ENCODE peak calls at places on chromosome 18, in nine cellular contexts. Q, J, E, W, M, Z, N, A and T are unnamed samples.

GRCh38 chr18:813405-814071 is 1.5 kb upstream of the YES1 start:
- DNase-seq in N (no peak), E (no peak), M (no peak), A (no peak), Q (no peak), Z (no peak), W (no peak), J (no peak), T (no peak)

GRCh38 chr18:55790296-55790695 is 202.3 kb upstream of the TCF4 start:
- DNase-seq in E (peak; percentile 89), W (peak; percentile 55), Z (no peak), Q (peak; percentile 67), A (no peak), M (peak; percentile 4), J (no peak), N (no peak), T (peak; percentile 43)

GRCh38 chr18:55264108-55264507 is 304.8 kb upstream of the CCDC68 start:
- DNase-seq in J (no peak), W (no peak), Q (peak; percentile 45), N (no peak), E (peak; percentile 68), A (no peak), Z (no peak), M (no peak), T (no peak)

GRCh38 chr18:51135361-51135760 is 62.1 kb downstream of the MEX3C start:
- DNase-seq in A (no peak), M (no peak), E (peak; percentile 90), W (peak; percentile 67), Z (no peak), Q (peak; percentile 57), J (no peak), N (no peak), T (no peak)

GRCh38 chr18:64026350-64026749 is 56.5 kb downstream of the SERPINB8 start:
- DNase-seq in Z (no peak), N (no peak), E (no peak), Q (no peak), J (no peak), A (no peak), M (no peak), W (no peak), T (no peak)

GRCh38 chr18:31688601-31689000 is 4.2 kb upstream of the B4GALT6 start:
- DNase-seq in M (no peak), A (no peak), Q (no peak), J (no peak), Z (no peak), N (no peak), E (no peak), W (no peak), T (no peak)

GRCh38 chr18:48160622-48161021 is 230.2 kb upstream of the SMAD2 start:
- DNase-seq in W (no peak), A (no peak), Z (no peak), J (no peak), E (no peak), Q (no peak), M (no peak), N (no peak), T (no peak)

GRCh38 chr18:77316013-77316412 is 66.4 kb downstream of the GALR1 start:
- DNase-seq in W (no peak), J (no peak), Q (no peak), Z (no peak), N (no peak), E (no peak), A (no peak), M (no peak), T (no peak)

GRCh38 chr18:3015203-3015590 is 2.3 kb upstream of the LPIN2 start:
- DNase-seq in Q (peak; percentile 81), A (no peak), Z (no peak), M (peak; percentile 38), J (no peak), E (peak; percentile 86), N (peak; percentile 64), W (peak; percentile 25), T (no peak)

GRCh38 chr18:2923464-2923863 is 76.7 kb downstream of the EMILIN2 start:
- DNase-seq in N (no peak), E (no peak), W (no peak), Z (no peak), Q (no peak), M (no peak), J (no peak), A (no peak), T (no peak)

GRCh38 chr18:61891271-61891670 is 1.5 kb downstream of the RNF152 start:
- DNase-seq in J (no peak), Q (no peak), N (no peak), A (no peak), Z (no peak), E (peak; percentile 86), M (no peak), W (no peak), T (no peak)

GRCh38 chr18:9694952-9695495 is 13.1 kb upstream of the RAB31 start:
- DNase-seq in M (no peak), Z (no peak), W (no peak), N (no peak), Q (no peak), A (no peak), J (no peak), E (no peak), T (no peak)

GRCh38 chr18:58908006-58908405 is 43.3 kb downstream of the ZNF532 start:
- DNase-seq in W (no peak), J (no peak), Q (no peak), E (no peak), M (no peak), Z (no peak), A (no peak), N (no peak), T (no peak)

GRCh38 chr18:49847524-49847923 is 34.2 kb upstream of the ACAA2 start:
- DNase-seq in W (no peak), A (no peak), J (no peak), M (no peak), E (no peak), Z (no peak), Q (no peak), N (no peak), T (no peak)

GRCh38 chr18:25734336-25734735 is 356.1 kb downstream of the SS18 start:
- DNase-seq in N (no peak), Z (no peak), M (no peak), J (no peak), Q (no peak), E (no peak), A (no peak), W (no peak), T (no peak)

GRCh38 chr18:25735447-25735846 is 355.0 kb downstream of the SS18 start:
- DNase-seq in N (no peak), E (no peak), J (no peak), A (no peak), Z (no peak), M (no peak), Q (no peak), W (no peak), T (no peak)

GRCh38 chr18:25737710-25738251 is 352.6 kb downstream of the SS18 start:
- DNase-seq in Z (no peak), E (no peak), N (no peak), W (peak; percentile 78), J (no peak), M (no peak), A (no peak), Q (peak; percentile 66), T (peak; percentile 75)

GRCh38 chr18:25736516-25736915 is 353.9 kb downstream of the SS18 start:
- DNase-seq in Q (no peak), J (no peak), W (no peak), M (no peak), N (no peak), E (no peak), A (no peak), Z (no peak), T (no peak)

GRCh38 chr18:25732862-25733261 is 357.6 kb downstream of the SS18 start:
- DNase-seq in M (no peak), J (no peak), Q (no peak), A (no peak), N (no peak), Z (no peak), W (no peak), E (no peak), T (no peak)
- TF ChIP-seq CTCF in M (no peak), J (no peak), Q (no peak), A (no peak), N (no peak), Z (no peak), W (no peak), E (no peak), T (no peak)

DNA sequence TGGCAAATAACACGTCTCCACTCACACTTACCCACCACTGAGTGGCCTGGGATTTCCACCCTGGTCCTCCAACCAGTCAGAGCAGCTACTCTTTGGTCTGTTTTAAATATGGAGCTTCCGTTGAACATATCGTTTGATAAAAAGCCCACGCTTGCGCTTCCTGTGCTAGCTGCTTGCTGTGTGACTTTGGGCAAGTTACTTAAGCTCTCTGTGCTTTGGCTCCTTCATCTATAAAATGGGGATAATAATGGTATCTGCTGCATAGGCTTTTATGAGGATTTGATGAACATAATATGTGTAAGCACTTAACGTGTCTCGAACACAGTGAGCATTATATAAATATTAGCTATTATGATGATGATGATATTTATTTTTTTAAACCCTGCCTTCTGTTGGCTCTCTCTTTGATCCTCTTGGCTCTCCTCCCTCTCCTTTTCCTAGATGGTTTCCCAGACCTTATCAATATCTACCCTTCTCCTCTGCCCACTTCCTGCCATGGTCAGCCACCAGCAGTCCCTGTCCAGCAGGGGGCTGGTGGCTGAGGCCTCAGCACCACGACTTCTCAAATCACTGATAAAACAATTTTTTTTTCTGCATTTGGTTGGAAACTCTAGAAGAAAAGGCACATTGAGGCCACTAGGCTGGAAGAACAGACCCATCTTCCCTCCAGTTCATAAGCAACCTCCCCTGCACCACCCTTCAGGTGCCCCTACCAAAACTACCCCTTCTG is 191.9 kb downstream of the LOXHD1 start:
- DNase-seq in Q (no peak), W (no peak), N (no peak), A (no peak), J (no peak), M (no peak), E (no peak), Z (no peak), T (no peak)
- TF ChIP-seq CTCF in Q (no peak), W (no peak), N (no peak), A (no peak), J (peak; percentile 57), M (no peak), E (peak; percentile 23), Z (no peak), T (peak; percentile 49)

GRCh38 chr18:34576622-34577021 is 133.5 kb upstream of the DTNA start:
- DNase-seq in E (no peak), J (no peak), W (no peak), N (no peak), A (no peak), Z (no peak), M (no peak), Q (no peak), T (no peak)
- TF ChIP-seq CTCF in E (no peak), J (no peak), W (no peak), N (no peak), A (no peak), Z (no peak), M (no peak), Q (no peak), T (no peak)

DNA sequence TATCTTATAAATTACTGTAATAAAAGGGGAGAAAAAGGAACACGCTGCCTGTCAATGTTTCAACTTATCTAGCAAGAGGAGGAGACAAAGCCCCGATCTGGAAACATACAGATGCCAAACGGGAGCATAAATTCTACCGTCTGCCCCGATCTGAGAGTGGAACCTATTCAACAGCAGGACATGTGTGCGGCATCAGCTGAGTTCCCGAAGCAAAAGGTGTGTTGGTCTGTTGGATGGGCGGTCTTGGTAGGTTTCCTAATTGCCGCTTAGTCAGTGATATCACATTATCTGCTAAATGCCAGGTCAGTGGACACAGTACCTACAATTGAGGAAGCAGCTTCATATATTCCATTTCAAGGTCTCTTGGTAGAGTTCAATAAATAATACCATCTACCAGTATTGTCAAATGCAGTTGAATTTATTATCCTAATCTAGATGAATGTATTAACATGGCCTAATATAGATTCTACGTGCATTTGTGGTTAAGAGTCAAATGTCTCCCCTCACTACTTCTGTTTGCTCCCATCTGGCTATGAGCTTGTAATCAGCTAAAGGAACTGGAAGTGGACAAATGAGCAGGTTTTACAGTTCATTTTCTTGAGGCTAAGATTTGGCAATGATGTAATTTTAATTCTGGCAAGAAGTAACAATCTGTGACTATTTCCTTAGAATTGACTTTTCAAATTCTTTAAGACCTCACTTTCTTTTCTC is 219.0 kb downstream of the ZNF521 start:
- DNase-seq in N (no peak), M (no peak), W (no peak), E (no peak), A (no peak), Z (no peak), Q (no peak), J (no peak), T (no peak)
- TF ChIP-seq CTCF in N (no peak), M (no peak), W (no peak), E (no peak), A (no peak), Z (no peak), Q (no peak), J (no peak), T (no peak)